ENCODE peak calls at places on chromosomes 7 and 10, in eight cellular contexts. D is skeletal muscle cell; P is adrenal gland; I is lower leg skin; Y is activated effector memory CD4-positive, alpha-beta T cell treated with Interleukin-2 at 50 U/mL for 16 hours; Z is activated naive CD4-positive, alpha-beta T cell treated with anti-CD3 and anti-CD28 coated beads, Interleukin-2, amount 10 ng/mL, durations not matched to agents 7 days and 5 days; T is iris pigment epithelial cell; W is CD8-positive, alpha-beta memory T cell. V is an unnamed sample.

GRCh38 chr7:74003609-74004008 is 24.4 kb upstream of the ELN start:
- DNase-seq in D (no peak), P (no peak), I (no peak), Y (no peak), Z (no peak), T (no peak), W (no peak), V (no peak)

GRCh38 chr10:72889391-72889831 is 4.1 kb upstream of the OIT3 start:
- DNase-seq in D (peak), P (no peak), I (no peak), Y (no peak), Z (no peak), T (peak), W (no peak), V (peak)

GRCh38 chr7:2539031-2540028 is 16.0 kb downstream of the BRAT1 start:
- DNase-seq in D (no peak), P (no peak), I (no peak), Y (no peak), Z (peak), T (no peak), W (peak), V (no peak)

GRCh38 chr7:155786491-155786890 is 25.8 kb downstream of the SHH start:
- DNase-seq in D (no peak), P (no peak), I (no peak), Y (no peak), Z (no peak), T (no peak), W (no peak), V (no peak)

GRCh38 chr7:79529896-79530235 is 76.4 kb upstream of the MAGI2 start:
- DNase-seq in D (no peak), P (no peak), I (no peak), Y (no peak), Z (no peak), T (peak), W (no peak), V (peak)

GRCh38 chr10:5188358-5188757 is 3.4 kb upstream of the AKR1C8 start:
- DNase-seq in D (no peak), P (no peak), I (no peak), Y (no peak), Z (no peak), T (no peak), W (no peak), V (no peak)

GRCh38 chr7:24216576-24217116 is 67.3 kb upstream of the NPY start:
- DNase-seq in D (no peak), P (no peak), I (no peak), Y (no peak), Z (no peak), T (peak), W (no peak), V (peak)

GRCh38 chr10:125363776-125364175 is 203.4 kb upstream of the CTBP2 start:
- DNase-seq in D (no peak), P (no peak), I (no peak), Y (no peak), Z (no peak), T (no peak), W (no peak), V (no peak)

GRCh38 chr7:17408245-17408903 is 109.9 kb downstream of the AHR start:
- DNase-seq in D (peak), P (peak), I (peak), Y (no peak), Z (no peak), T (peak), W (no peak), V (peak)

GRCh38 chr10:12435348-12435747 is 86.0 kb downstream of the CAMK1D start:
- DNase-seq in D (no peak), P (no peak), I (no peak), Y (no peak), Z (no peak), T (no peak), W (no peak), V (no peak)

GRCh38 chr7:40516376-40516775 is 381.6 kb downstream of the SUGCT start:
- DNase-seq in D (no peak), P (no peak), I (no peak), Y (no peak), Z (no peak), T (peak), W (no peak), V (peak)

GRCh38 chr7:30612658-30613265 is 18.1 kb downstream of the GARS1 start:
- DNase-seq in D (peak), P (no peak), I (no peak), Y (no peak), Z (no peak), T (peak), W (no peak), V (peak)

GRCh38 chr7:151379193-151379520 is 30.7 kb downstream of the WDR86 start:
- DNase-seq in D (no peak), P (no peak), I (peak), Y (no peak), Z (no peak), T (no peak), W (no peak), V (no peak)

GRCh38 chr7:48627153-48627552 is 297.2 kb upstream of the CDC14C start:
- DNase-seq in D (no peak), P (no peak), I (no peak), Y (no peak), Z (no peak), T (no peak), W (no peak), V (no peak)

GRCh38 chr10:58697691-58698090 is 185.0 kb downstream of the BICC1 start:
- DNase-seq in D (no peak), P (no peak), I (no peak), Y (no peak), Z (no peak), T (no peak), W (no peak), V (no peak)

GRCh38 chr7:17663056-17663675 is 277.1 kb downstream of the SNX13 start:
- DNase-seq in D (no peak), P (peak), I (no peak), Y (no peak), Z (no peak), T (peak), W (no peak), V (peak)

GRCh38 chr7:40570218-40570617 is 435.4 kb downstream of the SUGCT start:
- DNase-seq in D (peak), P (no peak), I (no peak), Y (no peak), Z (no peak), T (peak), W (no peak), V (peak)

GRCh38 chr7:114554781-114555537 is 140.3 kb downstream of the FOXP2 start:
- DNase-seq in D (peak), P (peak), I (no peak), Y (no peak), Z (no peak), T (no peak), W (no peak), V (peak)

GRCh38 chr7:117216010-117216409 is 106.8 kb downstream of the WNT2 start:
- DNase-seq in D (no peak), P (no peak), I (no peak), Y (no peak), Z (no peak), T (no peak), W (no peak), V (no peak)

GRCh38 chr10:125076891-125077643 is 83.3 kb downstream of the CTBP2 start:
- DNase-seq in D (no peak), P (no peak), I (no peak), Y (no peak), Z (no peak), T (peak), W (no peak), V (no peak)

GRCh38 chr10:88893611-88894010 is 13.6 kb downstream of the STAMBPL1 start:
- DNase-seq in D (no peak), P (peak), I (no peak), Y (no peak), Z (no peak), T (peak), W (no peak), V (peak)

GRCh38 chr10:125562737-125563136 is 120.2 kb downstream of the TEX36 start:
- DNase-seq in D (no peak), P (no peak), I (no peak), Y (no peak), Z (no peak), T (no peak), W (no peak), V (no peak)